ENCODE peak calls at places on chromosomes 13 and 19, in eight cellular contexts. R, U, F, V, G, C, D and X are unnamed samples.
A peak's percentile ranks its signal among the peaks of the same experiment; 100 is the strongest.

GRCh38 chr13:77028202-77028601 is 1.2 kb upstream of the FBXL3 start:
- DNase-seq in R (peak; percentile 76), U (peak; percentile 10), F (no peak), V (no peak), G (no peak), C (no peak), D (no peak), X (no peak)

GRCh38 chr13:30752201-30752797 is 17.0 kb downstream of the ALOX5AP start:
- DNase-seq in R (peak; percentile 66), U (peak; percentile 32), F (no peak), V (no peak), G (no peak), C (no peak), D (no peak), X (no peak)

GRCh38 chr13:27541386-27541785 is 78.9 kb downstream of the LNX2 start:
- DNase-seq in R (no peak), U (no peak), F (no peak), V (no peak), G (no peak), C (no peak), D (no peak), X (no peak)

GRCh38 chr13:19984430-19985218 is 26.1 kb downstream of the ZMYM2 start:
- DNase-seq in R (peak; percentile 72), U (peak; percentile 41), F (peak; percentile 84), V (peak; percentile 55), G (peak; percentile 20), C (peak; percentile 12), D (peak; percentile 49), X (peak; percentile 55)

GRCh38 chr13:70424928-70425327 is 316.7 kb upstream of the KLHL1 start:
- DNase-seq in R (no peak), U (no peak), F (no peak), V (no peak), G (no peak), C (no peak), D (no peak), X (no peak)

GRCh38 chr13:35826626-35827254 is 304.4 kb downstream of the DCLK1 start:
- DNase-seq in R (no peak), U (no peak), F (peak; percentile 51), V (no peak), G (no peak), C (peak; percentile 22), D (peak; percentile 8), X (no peak)

GRCh38 chr19:15934332-15935078 is at the start of gene CYP4F11:
- DNase-seq in R (no peak), U (no peak), F (no peak), V (peak; percentile 46), G (no peak), C (peak; percentile 75), D (peak; percentile 14), X (no peak)

GRCh38 chr13:75581874-75582640 is 32.5 kb downstream of the UCHL3 start:
- DNase-seq in R (no peak), U (no peak), F (no peak), V (no peak), G (no peak), C (no peak), D (no peak), X (no peak)

GRCh38 chr19:40147693-40148347 is 43.4 kb upstream of the MAP3K10 start:
- DNase-seq in R (peak; percentile 89), U (no peak), F (peak; percentile 8), V (peak; percentile 50), G (no peak), C (no peak), D (no peak), X (no peak)

GRCh38 chr13:24563087-24563486 is 50.5 kb upstream of the PARP4 start:
- DNase-seq in R (no peak), U (no peak), F (no peak), V (no peak), G (no peak), C (no peak), D (no peak), X (no peak)

GRCh38 chr13:98033277-98034247 is 80.1 kb downstream of the IPO5 start:
- DNase-seq in R (peak; percentile 86), U (peak; percentile 68), F (peak; percentile 72), V (peak; percentile 43), G (peak; percentile 39), C (peak; percentile 16), D (no peak), X (peak; percentile 42)

GRCh38 chr13:101708115-101708514 is 255.6 kb downstream of the ITGBL1 start:
- DNase-seq in R (no peak), U (no peak), F (peak; percentile 21), V (no peak), G (no peak), C (no peak), D (no peak), X (no peak)

GRCh38 chr13:94765814-94766213 is 53.5 kb upstream of the SOX21 start:
- DNase-seq in R (no peak), U (no peak), F (peak; percentile 59), V (no peak), G (no peak), C (no peak), D (no peak), X (no peak)

GRCh38 chr13:94764576-94765321 is 52.4 kb upstream of the SOX21 start:
- DNase-seq in R (no peak), U (no peak), F (no peak), V (no peak), G (no peak), C (no peak), D (no peak), X (peak; percentile 23)

GRCh38 chr13:94758571-94758970 is 46.2 kb upstream of the SOX21 start:
- DNase-seq in R (no peak), U (no peak), F (no peak), V (no peak), G (no peak), C (no peak), D (no peak), X (no peak)

GRCh38 chr13:94759120-94759728 is 46.9 kb upstream of the SOX21 start:
- DNase-seq in R (no peak), U (no peak), F (no peak), V (peak; percentile 8), G (no peak), C (no peak), D (no peak), X (no peak)

DNA sequence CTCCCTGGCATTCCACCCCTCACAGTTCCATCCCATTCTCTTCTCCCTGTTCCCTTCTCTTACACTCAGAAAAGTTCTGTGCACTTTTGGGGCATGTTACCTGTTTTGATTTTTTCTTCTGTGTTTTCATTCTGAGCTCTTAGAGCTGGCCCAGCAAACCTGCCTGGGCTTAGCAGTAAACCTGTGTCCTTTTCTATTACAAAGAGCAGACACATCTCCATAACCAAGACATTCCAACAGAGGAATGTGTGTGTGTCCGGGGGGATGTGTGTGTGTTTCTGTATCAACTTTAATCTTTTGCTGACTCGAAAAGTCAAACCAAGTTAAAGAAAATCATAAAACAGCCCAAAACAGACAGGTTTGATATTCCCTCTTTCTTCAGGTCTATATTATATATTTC is 49.1 kb upstream of the SOX21 start:
- DNase-seq in R (no peak), U (no peak), F (peak; percentile 86), V (no peak), G (no peak), C (no peak), D (no peak), X (peak; percentile 50)
- H2AFZ ChIP-seq in R (no peak overlapping the region), U (no peak overlapping the region), F (no peak overlapping the region), V (no peak overlapping the region), G (no peak overlapping the region), C (no peak overlapping the region), D (no peak overlapping the region), X (peak overlapping the region; percentile 76)

DNA sequence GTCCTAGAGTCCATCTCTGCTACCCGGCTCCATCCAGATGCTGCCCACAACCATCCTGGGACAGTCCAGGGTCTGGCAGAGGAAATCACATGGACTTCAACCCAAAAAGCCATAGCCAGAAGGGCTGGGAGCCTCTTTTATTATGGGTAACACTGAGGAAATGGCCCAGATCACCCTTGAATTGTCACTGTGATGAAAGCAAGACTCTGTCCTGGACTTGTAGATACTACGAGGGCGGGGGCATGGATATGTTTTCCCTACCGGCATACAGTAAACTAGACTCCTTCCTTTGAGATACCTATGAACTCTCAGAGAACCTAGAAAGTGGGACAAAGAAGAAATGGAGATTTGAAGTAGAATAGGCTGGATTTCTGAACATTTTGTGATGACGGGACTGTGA is 110.3 kb downstream of the LACC1 start:
- DNase-seq in R (no peak), U (no peak), F (no peak), V (no peak), G (no peak), C (no peak), D (no peak), X (no peak)
- H4K20me1 ChIP-seq in R (no peaks in the 10 kb centered on the region), U (no peaks in the 10 kb centered on the region), F (no peaks in the 10 kb centered on the region), V (no peaks in the 10 kb centered on the region), G (no peaks in the 10 kb centered on the region), C (no peaks in the 10 kb centered on the region), D (no peaks in the 10 kb centered on the region), X (no peaks in the 10 kb centered on the region)

GRCh38 chr19:51183629-51184028 is 41.3 kb upstream of the CD33 start:
- DNase-seq in R (no peak), U (no peak), F (no peak), V (no peak), G (no peak), C (no peak), D (no peak), X (no peak)
- TF ChIP-seq EZH2phosphoT487 in R (no peak), U (no peak), F (no peak), V (no peak), G (no peak), C (no peak), D (no peak), X (no peak)

GRCh38 chr19:43651758-43652545 is 12.3 kb upstream of the CADM4 start:
- DNase-seq in R (peak; percentile 78), U (peak; percentile 78), F (peak; percentile 88), V (peak; percentile 59), G (peak; percentile 72), C (no peak), D (peak; percentile 79), X (peak; percentile 75)

GRCh38 chr19:43656436-43656835 is 13.5 kb downstream of the PLAUR start:
- DNase-seq in R (no peak), U (no peak), F (no peak), V (no peak), G (no peak), C (no peak), D (no peak), X (no peak)

GRCh38 chr19:43649514-43649913 is 9.9 kb upstream of the CADM4 start:
- DNase-seq in R (no peak), U (no peak), F (no peak), V (no peak), G (no peak), C (no peak), D (no peak), X (no peak)

GRCh38 chr19:43648633-43649032 is 9.0 kb upstream of the CADM4 start:
- DNase-seq in R (no peak), U (no peak), F (no peak), V (no peak), G (no peak), C (no peak), D (no peak), X (no peak)

GRCh38 chr19:43652546-43652874 is 12.9 kb upstream of the CADM4 start:
- DNase-seq in R (no peak), U (no peak), F (no peak), V (no peak), G (no peak), C (no peak), D (no peak), X (no peak)
- H2AFZ ChIP-seq in R (no peak overlapping the region), U (no peak overlapping the region), F (no peak overlapping the region), V (no peak overlapping the region), G (peak overlapping the region; percentile 63), C (no peak overlapping the region), D (peak overlapping the region; percentile 88), X (no peak overlapping the region)

GRCh38 chr19:8499048-8499833 is 3.2 kb downstream of the PRAM1 start:
- DNase-seq in R (no peak), U (no peak), F (peak; percentile 28), V (no peak), G (no peak), C (no peak), D (no peak), X (no peak)
- H4K20me1 ChIP-seq in R (no peaks in the 10 kb centered on the region), U (no peaks in the 10 kb centered on the region), F (no peaks in the 10 kb centered on the region), V (no peaks in the 10 kb centered on the region), G (no peaks in the 10 kb centered on the region), C (no peaks in the 10 kb centered on the region), D (no peaks in the 10 kb centered on the region), X (no peaks in the 10 kb centered on the region)